ENCODE peak calls at places on chromosomes 13 and 19, in ten cellular contexts. P is H1; K is mucosa of gallbladder; E is H9; R is HS-5; L is activated T-cell treated with anti-CD3 and anti-CD28 coated beads for 1 hour; D is ascending aorta; A is stimulated activated naive CD4-positive, alpha-beta T cell; N is T-cell; U is aorta. J is an unnamed sample.

GRCh38 chr19:39480337-39481228 is at the start of gene TIMM50:
- DNase-seq in L (peak), E (peak), N (peak), P (peak), K (peak), R (peak), A (peak), D (peak), U (peak), J (peak)

GRCh38 chr19:37981785-37982475 is 74.9 kb downstream of the SIPA1L3 start:
- DNase-seq in D (no peak), R (no peak), P (no peak), A (no peak), E (no peak), L (no peak), K (peak), U (peak), N (no peak), J (no peak)

GRCh38 chr19:16293133-16294085 is 31.2 kb upstream of the KLF2 start:
- DNase-seq in L (no peak), P (no peak), E (no peak), K (peak), U (peak), R (peak), D (peak), N (no peak), A (no peak), J (no peak)

GRCh38 chr19:55383279-55383788 is 758 bp downstream of the TMEM238 start:
- DNase-seq in U (no peak), E (no peak), K (no peak), D (no peak), R (no peak), A (peak), N (no peak), L (no peak), P (no peak), J (no peak)

GRCh38 chr19:51689751-51690358 is 3.3 kb upstream of the SPACA6 start:
- DNase-seq in P (peak), R (no peak), L (no peak), A (no peak), E (peak), U (peak), D (no peak), N (no peak), K (no peak), J (no peak)

GRCh38 chr19:12938536-12939291 is at the start of gene CALR:
- DNase-seq in R (no peak), D (no peak), U (no peak), N (no peak), E (no peak), P (no peak), L (no peak), A (no peak), K (no peak), J (no peak)

GRCh38 chr19:32877977-32878745 is 8.6 kb upstream of the SLC7A9 start:
- DNase-seq in L (no peak), N (no peak), U (no peak), R (no peak), P (peak), K (no peak), A (no peak), D (no peak), E (no peak), J (no peak)

GRCh38 chr13:50650936-50651638 is 192.4 kb downstream of the DLEU7 start:
- DNase-seq in L (no peak), A (no peak), N (no peak), D (no peak), K (no peak), R (no peak), P (no peak), U (no peak), E (no peak), J (no peak)

GRCh38 chr13:24890256-24890655 is 126.3 kb downstream of the RNF17 start:
- DNase-seq in L (no peak), P (no peak), A (no peak), E (no peak), K (no peak), D (no peak), R (no peak), U (no peak), N (no peak), J (no peak)

GRCh38 chr13:34246511-34246910 is 428.6 kb downstream of the RFC3 start:
- DNase-seq in N (no peak), E (no peak), P (no peak), K (no peak), L (no peak), R (no peak), U (no peak), D (no peak), A (no peak), J (no peak)

GRCh38 chr13:46386996-46387851 is at the start of gene RUBCNL:
- DNase-seq in L (no peak), E (peak), K (no peak), U (peak), R (peak), D (no peak), A (peak), N (no peak), P (peak), J (no peak)

J was measured in right lobe of liver.